ENCODE peak calls at places on chromosomes 1 and 21, in six cellular contexts. Q is upper lobe of right lung, E is A673, J is GM23248, G is right lobe of liver, Z is aorta. B is an unnamed sample. For H3K4me1, the result is how much of the 10 kb centered on the place peaks cover.

GRCh38 chr1:166882893-166883292 is 6.8 kb upstream of the TADA1 start:
- DNase-seq in Q (no peak), E (no peak), J (peak), G (no peak), Z (no peak), B (no peak)

GRCh38 chr1:156120318-156120717 is 5.8 kb downstream of the LMNA start:
- DNase-seq in Q (no peak), E (no peak), J (peak), G (no peak), Z (no peak), B (no peak)

GRCh38 chr1:19484793-19485361 is 462 bp downstream of the CAPZB start:
- DNase-seq in Q (no peak), E (no peak), J (peak), G (no peak), Z (peak), B (peak)

GRCh38 chr1:59997479-59997878 is 70.9 kb upstream of the CYP2J2 start:
- DNase-seq in Q (no peak), E (no peak), J (no peak), G (no peak), Z (no peak), B (no peak)

GRCh38 chr1:16351449-16351993 is 759 bp downstream of the FBXO42 start:
- DNase-seq in Q (no peak), E (peak), J (peak), G (no peak), Z (no peak), B (peak)

GRCh38 chr21:27550258-27550657 is 583.4 kb upstream of the ADAMTS5 start:
- DNase-seq in Q (no peak), E (no peak), J (no peak), G (no peak), Z (no peak), B (no peak)

GRCh38 chr1:30125024-30125423 is 598.4 kb downstream of the MATN1 start:
- DNase-seq in Q (no peak), E (no peak), J (no peak), G (no peak), Z (no peak), B (no peak)

GRCh38 chr1:56532359-56532696 is 47.0 kb downstream of the PLPP3 start:
- DNase-seq in Q (no peak), E (no peak), J (no peak), G (no peak), Z (no peak), B (no peak)

GRCh38 chr1:161193561-161194235 is 5.2 kb downstream of the ADAMTS4 start:
- DNase-seq in Q (no peak), E (no peak), J (no peak), G (peak), Z (peak), B (no peak)

GRCh38 chr1:41020109-41020576 is 1.4 kb downstream of the SLFNL1 start:
- DNase-seq in Q (peak), E (no peak), J (no peak), G (no peak), Z (no peak), B (no peak)

GRCh38 chr1:233673146-233673946 is 59.4 kb downstream of the KCNK1 start:
- DNase-seq in Q (no peak), E (no peak), J (no peak), G (no peak), Z (no peak), B (no peak)

GRCh38 chr1:6779089-6779805 is 6.0 kb upstream of the CAMTA1 start:
- DNase-seq in Q (no peak), E (no peak), J (no peak), G (no peak), Z (no peak), B (no peak)

GRCh38 chr1:6776389-6776788 is 8.9 kb upstream of the CAMTA1 start:
- DNase-seq in Q (no peak), E (no peak), J (no peak), G (no peak), Z (no peak), B (no peak)

GRCh38 chr1:6776895-6777294 is 8.4 kb upstream of the CAMTA1 start:
- DNase-seq in Q (no peak), E (no peak), J (no peak), G (no peak), Z (no peak), B (no peak)

GRCh38 chr1:6775644-6776043 is 9.6 kb upstream of the CAMTA1 start:
- DNase-seq in Q (no peak), E (no peak), J (no peak), G (no peak), Z (no peak), B (no peak)

GRCh38 chr1:6777813-6778212 is 7.4 kb upstream of the CAMTA1 start:
- DNase-seq in Q (no peak), E (no peak), J (no peak), G (no peak), Z (no peak), B (no peak)
- H3K4me3 ChIP-seq in Q (no peak), E (no peak), J (no peak), G (no peak), Z (no peak), B (no peak)

GRCh38 chr1:28173980-28174297 is 2.6 kb downstream of the PTAFR start:
- DNase-seq in Q (no peak), E (no peak), J (peak), G (no peak), Z (no peak), B (peak)
- H3K4me1 ChIP-seq in Q (under half), E (under half), J (under half), G (under half), Z (under half), B (under half)

GRCh38 chr1:116330846-116331245 is 42.2 kb upstream of the ATP1A1 start:
- DNase-seq in Q (no peak), E (no peak), J (no peak), G (no peak), Z (no peak), B (no peak)
- H3K27ac ChIP-seq in Q (peak), E (no peak), J (no peak), G (no peak), Z (no peak), B (no peak)

DNA sequence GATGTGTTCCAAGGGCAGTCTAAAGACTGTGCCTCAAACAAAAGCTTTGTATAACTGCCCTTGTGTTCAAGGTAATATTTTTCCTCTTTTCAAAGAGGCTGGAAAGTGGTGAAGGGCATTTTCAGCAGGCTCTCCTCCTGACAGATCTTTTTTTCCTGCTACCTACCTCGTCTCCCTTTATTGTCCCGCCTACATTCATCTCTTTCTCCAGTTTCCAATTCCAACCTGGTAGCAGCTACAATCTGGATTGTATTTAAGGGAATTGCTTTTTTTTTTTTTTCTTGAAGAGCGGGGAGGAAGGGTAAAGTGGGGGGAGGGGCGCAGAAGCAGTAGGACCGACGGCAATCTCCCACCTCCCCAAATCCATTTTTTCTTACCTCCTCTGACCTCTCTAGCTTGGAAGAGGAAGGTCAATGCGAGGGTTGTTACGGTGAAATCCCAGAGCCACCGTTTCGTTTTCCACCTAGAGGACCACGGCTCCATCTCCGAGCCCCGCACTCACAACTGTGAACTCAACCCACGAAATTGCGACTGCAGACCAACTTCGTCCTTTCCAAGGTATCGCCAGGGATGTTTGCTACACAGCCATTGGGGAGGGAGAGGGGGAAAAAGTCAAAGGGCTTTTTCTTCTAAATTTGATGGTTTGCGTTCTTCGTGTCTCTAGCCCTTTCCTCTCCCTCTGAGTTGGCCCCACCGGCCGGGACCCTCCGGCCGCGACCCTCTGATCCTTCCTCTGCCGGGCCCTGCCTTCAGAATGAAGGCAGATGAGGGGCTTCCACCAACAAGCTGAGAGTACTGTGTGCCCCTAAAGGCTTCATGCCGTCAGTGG is at the start of gene COL11A1:
- DNase-seq in Q (no peak), E (no peak), J (no peak), G (no peak), Z (no peak), B (no peak)
- H3K4me3 ChIP-seq in Q (peak), E (peak), J (peak), G (no peak), Z (peak), B (no peak)

GRCh38 chr1:22829001-22829989 is 118.7 kb downstream of the EPHB2 start:
- DNase-seq in Q (no peak), E (no peak), J (peak), G (no peak), Z (no peak), B (no peak)
- H3K4me1 ChIP-seq in Q (under half), E (under half), J (under half), G (under half), Z (under half), B (under half)

GRCh38 chr1:22972760-22973159 is at the start of gene LACTBL1:
- DNase-seq in Q (no peak), E (peak), J (no peak), G (no peak), Z (peak), B (peak)

GRCh38 chr1:22971161-22972062 is 1.3 kb downstream of the LACTBL1 start:
- DNase-seq in Q (no peak), E (no peak), J (peak), G (no peak), Z (peak), B (peak)

GRCh38 chr1:22969224-22969829 is 3.3 kb downstream of the LACTBL1 start:
- DNase-seq in Q (peak), E (peak), J (peak), G (no peak), Z (peak), B (peak)

GRCh38 chr1:22970096-22970495 is 2.6 kb downstream of the LACTBL1 start:
- DNase-seq in Q (no peak), E (no peak), J (no peak), G (no peak), Z (no peak), B (no peak)

GRCh38 chr1:22972063-22972405 is 632 bp downstream of the LACTBL1 start:
- DNase-seq in Q (no peak), E (no peak), J (no peak), G (no peak), Z (peak), B (no peak)
- H3K27ac ChIP-seq in Q (no peak), E (no peak), J (no peak), G (no peak), Z (no peak), B (no peak)

DNA sequence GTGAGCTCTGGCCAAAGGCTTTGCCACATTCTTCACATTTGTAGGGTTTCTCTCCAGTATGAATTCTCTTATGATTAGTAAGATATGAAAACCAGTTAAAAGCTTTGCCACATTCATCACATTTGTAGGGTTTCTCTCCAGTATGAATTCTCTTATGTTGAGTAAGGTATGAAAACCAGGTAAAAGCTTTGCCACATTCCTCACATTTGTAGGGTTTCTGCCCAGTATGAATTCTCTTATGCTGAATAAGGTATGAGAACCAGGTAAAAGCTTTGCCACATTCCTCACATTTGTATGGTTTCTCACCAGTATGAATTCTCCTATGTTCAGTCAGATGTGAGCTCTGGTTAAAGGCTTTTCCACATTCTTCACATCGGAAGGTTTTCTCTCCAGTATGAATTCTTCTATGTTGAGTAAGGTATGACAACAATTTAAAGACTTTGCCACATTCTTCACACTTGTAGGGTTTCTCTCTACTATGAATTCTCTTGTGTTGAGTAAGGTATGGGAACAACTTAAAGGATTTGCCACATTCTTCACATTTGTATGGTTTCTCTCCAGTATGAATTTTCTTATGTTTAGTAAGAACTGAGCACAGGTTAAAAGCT is 20.7 kb downstream of the ZNF695 start:
- DNase-seq in Q (no peak), E (no peak), J (no peak), G (no peak), Z (no peak), B (peak)
- H3K4me3 ChIP-seq in Q (no peak), E (no peak), J (no peak), G (no peak), Z (no peak), B (no peak)

GRCh38 chr1:209769171-209769904 is 13.5 kb downstream of the TRAF3IP3 start:
- DNase-seq in Q (peak), E (peak), J (peak), G (peak), Z (peak), B (peak)

GRCh38 chr1:209768354-209768774 is 12.5 kb downstream of the TRAF3IP3 start:
- DNase-seq in Q (no peak), E (no peak), J (no peak), G (no peak), Z (no peak), B (no peak)

GRCh38 chr1:209772116-209772515 is 12.2 kb downstream of the C1orf74 start:
- DNase-seq in Q (no peak), E (peak), J (no peak), G (no peak), Z (no peak), B (no peak)

GRCh38 chr1:209770636-209771415 is 13.5 kb downstream of the C1orf74 start:
- DNase-seq in Q (no peak), E (no peak), J (no peak), G (no peak), Z (no peak), B (no peak)

DNA sequence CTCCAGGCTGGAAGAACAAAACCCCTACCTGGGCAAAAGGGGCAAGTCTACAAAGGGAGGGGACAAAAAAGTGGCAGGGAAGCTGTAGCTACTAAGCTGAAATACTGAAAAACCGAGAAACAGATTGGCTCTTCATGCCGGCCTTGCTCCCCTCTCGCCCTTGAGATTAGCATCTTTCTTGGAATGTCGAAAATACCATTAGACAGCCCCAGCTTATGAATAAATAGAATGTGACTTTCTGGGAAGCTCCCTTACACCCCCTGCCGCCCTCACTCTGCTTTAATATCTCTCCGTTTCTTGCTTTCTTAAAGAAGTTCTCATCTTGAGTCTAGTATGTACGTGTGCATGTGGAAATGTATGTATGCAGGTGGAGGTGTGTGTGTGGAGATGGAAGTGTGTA is 14.1 kb downstream of the TRAF3IP3 start:
- DNase-seq in Q (no peak), E (peak), J (peak), G (no peak), Z (no peak), B (no peak)
- H3K4me1 ChIP-seq in Q (under half), E (under half), J (under half), G (under half), Z (under half), B (under half)

B was measured in SJCRH30.